ENCODE peak calls at places on chromosomes 5 and 9, in five cellular contexts. One of them, this sample, is unnamed.

GRCh38 chr9:38119570-38119969 is 50.5 kb upstream of the SHB start:
- DNase-seq in heart left ventricle: no peak
- DNase-seq in body of pancreas: no peak
- DNase-seq in suprapubic skin: no peak
- DNase-seq in ovary: no peak
- DNase-seq in this sample: no peak

GRCh38 chr5:152086668-152087067 is 162.0 kb upstream of the GLRA1 start:
- DNase-seq in heart left ventricle: no peak
- DNase-seq in body of pancreas: no peak
- DNase-seq in suprapubic skin: no peak
- DNase-seq in ovary: no peak
- DNase-seq in this sample: no peak

GRCh38 chr5:140060816-140061215 is 17.7 kb upstream of the NRG2 start:
- DNase-seq in heart left ventricle: no peak
- DNase-seq in body of pancreas: no peak
- DNase-seq in suprapubic skin: no peak
- DNase-seq in ovary: no peak
- DNase-seq in this sample: no peak

GRCh38 chr5:36740259-36740898 is 134.0 kb downstream of the SLC1A3 start:
- DNase-seq in heart left ventricle: no peak
- DNase-seq in body of pancreas: peak; percentile 74
- DNase-seq in suprapubic skin: no peak
- DNase-seq in ovary: no peak
- DNase-seq in this sample: peak; percentile 83

GRCh38 chr5:143229896-143230675 is 173.4 kb downstream of the NR3C1 start:
- DNase-seq in heart left ventricle: no peak
- DNase-seq in body of pancreas: peak; percentile 37
- DNase-seq in suprapubic skin: no peak
- DNase-seq in ovary: no peak
- DNase-seq in this sample: no peak

GRCh38 chr5:149094996-149095395 is 32.1 kb upstream of the SH3TC2 start:
- DNase-seq in heart left ventricle: no peak
- DNase-seq in body of pancreas: no peak
- DNase-seq in suprapubic skin: no peak
- DNase-seq in ovary: no peak
- DNase-seq in this sample: no peak

GRCh38 chr9:79699479-79699878 is 127.7 kb downstream of the TLE4 start:
- DNase-seq in heart left ventricle: no peak
- DNase-seq in body of pancreas: no peak
- DNase-seq in suprapubic skin: no peak
- DNase-seq in ovary: no peak
- DNase-seq in this sample: no peak

GRCh38 chr5:72276219-72276752 is 43.8 kb downstream of the MRPS27 start:
- DNase-seq in heart left ventricle: no peak
- DNase-seq in body of pancreas: no peak
- DNase-seq in suprapubic skin: no peak
- DNase-seq in ovary: no peak
- DNase-seq in this sample: no peak

GRCh38 chr5:104793031-104793430 is 1230.4 kb upstream of the NUDT12 start:
- DNase-seq in heart left ventricle: no peak
- DNase-seq in body of pancreas: no peak
- DNase-seq in suprapubic skin: no peak
- DNase-seq in ovary: no peak
- DNase-seq in this sample: peak; percentile 9

GRCh38 chr5:125088522-125089105 is 342.2 kb upstream of the ZNF608 start:
- DNase-seq in heart left ventricle: peak; percentile 15
- DNase-seq in body of pancreas: no peak
- DNase-seq in suprapubic skin: no peak
- DNase-seq in ovary: no peak
- DNase-seq in this sample: no peak

GRCh38 chr5:100252040-100252439 is 283.1 kb upstream of the FAM174A start:
- DNase-seq in heart left ventricle: no peak
- DNase-seq in body of pancreas: no peak
- DNase-seq in suprapubic skin: no peak
- DNase-seq in ovary: no peak
- DNase-seq in this sample: no peak

GRCh38 chr5:76376141-76376900 is 26.8 kb upstream of the IQGAP2 start:
- DNase-seq in heart left ventricle: no peak
- DNase-seq in body of pancreas: no peak
- DNase-seq in suprapubic skin: no peak
- DNase-seq in ovary: no peak
- DNase-seq in this sample: no peak

GRCh38 chr9:109950710-109951443 is 170.9 kb downstream of the PALM2AKAP2 start:
- DNase-seq in heart left ventricle: no peak
- DNase-seq in body of pancreas: no peak
- DNase-seq in suprapubic skin: no peak
- DNase-seq in ovary: no peak
- DNase-seq in this sample: no peak

GRCh38 chr5:132266031-132266835 is 8.7 kb downstream of the PDLIM4 start:
- DNase-seq in heart left ventricle: no peak
- DNase-seq in body of pancreas: no peak
- DNase-seq in suprapubic skin: no peak
- DNase-seq in ovary: no peak
- DNase-seq in this sample: no peak

GRCh38 chr9:14349141-14349817 is 35.3 kb upstream of the NFIB start:
- DNase-seq in heart left ventricle: no peak
- DNase-seq in body of pancreas: no peak
- DNase-seq in suprapubic skin: no peak
- DNase-seq in ovary: no peak
- DNase-seq in this sample: peak; percentile 52
- H3K4me3 ChIP-seq in heart left ventricle: peak overlapping the region; percentile 72
- H3K4me3 ChIP-seq in body of pancreas: peak overlapping the region; percentile 8
- H3K4me3 ChIP-seq in suprapubic skin: peak overlapping the region; percentile 61
- H3K4me3 ChIP-seq in ovary: peak overlapping the region; percentile 47
- H3K4me3 ChIP-seq in this sample: peak overlapping the region; percentile 37

GRCh38 chr5:53362521-53362941 is 117.9 kb upstream of the FST start:
- DNase-seq in heart left ventricle: no peak
- DNase-seq in body of pancreas: peak; percentile 2
- DNase-seq in suprapubic skin: no peak
- DNase-seq in ovary: no peak
- DNase-seq in this sample: peak; percentile 96
- H3K27ac ChIP-seq in heart left ventricle: no peak overlapping the region
- H3K27ac ChIP-seq in body of pancreas: no peak overlapping the region
- H3K27ac ChIP-seq in suprapubic skin: no peak overlapping the region
- H3K27ac ChIP-seq in ovary: no peak overlapping the region
- H3K27ac ChIP-seq in this sample: no peak overlapping the region

GRCh38 chr5:31701642-31702041 is 62.7 kb downstream of the PDZD2 start:
- DNase-seq in heart left ventricle: no peak
- DNase-seq in body of pancreas: no peak
- DNase-seq in suprapubic skin: no peak
- DNase-seq in ovary: no peak
- DNase-seq in this sample: no peak
- TF ChIP-seq CTCF in heart left ventricle: no peak
- TF ChIP-seq CTCF in body of pancreas: no peak
- TF ChIP-seq CTCF in suprapubic skin: no peak
- TF ChIP-seq CTCF in ovary: no peak
- TF ChIP-seq CTCF in this sample: no peak

GRCh38 chr5:150156033-150156381 is 362 bp upstream of the PDGFRB start:
- DNase-seq in heart left ventricle: no peak
- DNase-seq in body of pancreas: no peak
- DNase-seq in suprapubic skin: no peak
- DNase-seq in ovary: no peak
- DNase-seq in this sample: no peak
- H3K4me3 ChIP-seq in heart left ventricle: peak overlapping the region; percentile 73
- H3K4me3 ChIP-seq in body of pancreas: no peak overlapping the region
- H3K4me3 ChIP-seq in suprapubic skin: peak overlapping the region; percentile 48
- H3K4me3 ChIP-seq in ovary: peak overlapping the region; percentile 59
- H3K4me3 ChIP-seq in this sample: no peak overlapping the region

DNA sequence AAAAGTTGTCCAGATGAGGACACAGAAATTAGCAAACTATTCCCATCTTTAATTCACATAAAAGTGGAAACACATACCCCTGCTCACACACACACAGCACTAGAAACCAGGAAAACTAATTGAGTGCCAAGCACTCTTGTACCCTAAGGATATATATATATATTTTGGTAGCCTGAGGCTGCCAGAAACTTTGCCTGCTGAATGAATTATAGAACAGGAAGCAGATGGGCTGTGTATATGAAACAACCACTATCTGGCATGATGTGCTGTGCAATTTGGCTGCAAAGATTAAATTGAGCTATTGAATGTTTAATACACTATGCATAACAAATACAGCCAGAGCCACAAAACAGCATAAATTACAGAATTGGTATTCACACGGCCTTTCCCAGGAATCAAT is 294.5 kb downstream of the TLE1 start:
- DNase-seq in heart left ventricle: no peak
- DNase-seq in body of pancreas: no peak
- DNase-seq in suprapubic skin: no peak
- DNase-seq in ovary: no peak
- DNase-seq in this sample: no peak
- H3K27ac ChIP-seq in heart left ventricle: peak overlapping the region; percentile 19
- H3K27ac ChIP-seq in body of pancreas: no peak overlapping the region
- H3K27ac ChIP-seq in suprapubic skin: peak overlapping the region; percentile 7
- H3K27ac ChIP-seq in ovary: no peak overlapping the region
- H3K27ac ChIP-seq in this sample: no peak overlapping the region

DNA sequence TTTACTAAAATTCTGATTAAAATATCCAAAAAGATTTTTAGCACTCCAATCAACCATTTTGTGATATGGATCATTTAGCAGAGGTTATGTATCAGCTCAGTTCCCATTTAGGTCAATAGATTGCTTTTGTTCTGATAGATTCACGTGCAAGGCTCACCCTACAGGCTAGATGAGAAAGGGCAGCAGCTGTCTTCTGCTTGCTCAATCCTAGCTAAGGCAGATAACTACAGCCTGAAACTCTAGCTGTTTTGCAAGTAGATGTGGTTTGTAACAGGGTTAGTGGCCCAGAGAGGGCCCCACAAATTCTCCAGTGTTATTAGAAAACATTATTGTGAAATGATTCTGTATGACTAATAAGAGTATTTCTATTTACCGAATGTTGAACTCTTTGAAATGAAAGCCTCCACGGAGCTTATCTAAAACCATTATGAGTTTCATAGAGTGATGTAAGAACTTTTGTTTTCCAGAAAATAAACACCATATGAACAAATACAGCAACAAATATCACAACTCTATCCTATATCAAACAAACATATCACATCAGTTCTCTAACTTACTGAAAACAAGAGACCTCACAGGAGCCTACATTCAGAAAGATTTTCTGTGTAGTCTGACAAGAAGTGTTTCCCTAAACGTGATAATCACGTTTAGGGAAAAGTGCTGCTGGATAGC is 841.9 kb upstream of the ACO1 start:
- DNase-seq in heart left ventricle: no peak
- DNase-seq in body of pancreas: peak; percentile 37
- DNase-seq in suprapubic skin: no peak
- DNase-seq in ovary: peak; percentile 20
- DNase-seq in this sample: peak; percentile 32
- TF ChIP-seq CTCF in heart left ventricle: peak; percentile 17
- TF ChIP-seq CTCF in body of pancreas: peak; percentile 25
- TF ChIP-seq CTCF in suprapubic skin: peak; percentile 4
- TF ChIP-seq CTCF in ovary: peak; percentile 13
- TF ChIP-seq CTCF in this sample: peak; percentile 28

DNA sequence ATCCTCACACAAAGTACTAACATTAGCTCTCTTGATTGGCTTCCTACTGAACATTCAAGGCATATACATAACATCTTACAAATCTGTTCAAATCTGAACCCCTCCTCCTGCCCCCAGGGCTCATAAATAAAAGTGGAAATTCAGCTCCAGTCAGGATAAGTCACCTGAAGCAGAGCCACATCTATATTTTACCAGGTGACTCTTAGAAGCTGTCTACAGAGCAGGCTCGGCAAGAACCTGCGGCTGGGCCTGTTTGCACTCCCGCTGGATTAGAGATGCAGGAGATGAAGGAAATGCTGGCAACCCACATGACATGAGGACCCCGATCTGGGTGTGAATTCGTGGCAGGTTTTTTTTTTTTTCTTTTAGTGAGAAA is 3.0 kb upstream of the CPLX2 start:
- DNase-seq in heart left ventricle: no peak
- DNase-seq in body of pancreas: no peak
- DNase-seq in suprapubic skin: no peak
- DNase-seq in ovary: no peak
- DNase-seq in this sample: no peak
- H3K4me3 ChIP-seq in heart left ventricle: no peak overlapping the region
- H3K4me3 ChIP-seq in body of pancreas: no peak overlapping the region
- H3K4me3 ChIP-seq in suprapubic skin: no peak overlapping the region
- H3K4me3 ChIP-seq in ovary: no peak overlapping the region
- H3K4me3 ChIP-seq in this sample: no peak overlapping the region

GRCh38 chr9:133792721-133793470 is 54.7 kb upstream of the SARDH start:
- DNase-seq in heart left ventricle: peak; percentile 81
- DNase-seq in body of pancreas: peak; percentile 80
- DNase-seq in suprapubic skin: peak; percentile 88
- DNase-seq in ovary: peak; percentile 86
- DNase-seq in this sample: peak; percentile 70

GRCh38 chr9:133795049-133795448 is 56.9 kb upstream of the SARDH start:
- DNase-seq in heart left ventricle: no peak
- DNase-seq in body of pancreas: no peak
- DNase-seq in suprapubic skin: no peak
- DNase-seq in ovary: no peak
- DNase-seq in this sample: no peak

GRCh38 chr9:133791735-133792649 is 53.8 kb upstream of the SARDH start:
- DNase-seq in heart left ventricle: no peak
- DNase-seq in body of pancreas: no peak
- DNase-seq in suprapubic skin: no peak
- DNase-seq in ovary: no peak
- DNase-seq in this sample: no peak

GRCh38 chr9:133794006-133794760 is 56.0 kb upstream of the SARDH start:
- DNase-seq in heart left ventricle: no peak
- DNase-seq in body of pancreas: no peak
- DNase-seq in suprapubic skin: no peak
- DNase-seq in ovary: no peak
- DNase-seq in this sample: no peak

GRCh38 chr9:133793471-133793870 is 55.3 kb upstream of the SARDH start:
- DNase-seq in heart left ventricle: no peak
- DNase-seq in body of pancreas: no peak
- DNase-seq in suprapubic skin: no peak
- DNase-seq in ovary: no peak
- DNase-seq in this sample: no peak
- H3K27ac ChIP-seq in heart left ventricle: no peak overlapping the region
- H3K27ac ChIP-seq in body of pancreas: no peak overlapping the region
- H3K27ac ChIP-seq in suprapubic skin: no peak overlapping the region
- H3K27ac ChIP-seq in ovary: no peak overlapping the region
- H3K27ac ChIP-seq in this sample: no peak overlapping the region